ENCODE peak calls at places on chromosomes 4 and X, in eight cellular contexts. D is A549, U is WTC11, R is endothelial cell of umbilical vein, N is HCT116, J is HepG2, T is H1, Q is SK-N-SH. V is an unnamed sample.

GRCh38 chrX:34381241-34381640 is 249.1 kb upstream of the FAM47A start:
- DNase-seq in Q (no peak), U (no peak), D (no peak), J (no peak), N (no peak), T (no peak), R (no peak), V (no peak)

GRCh38 chr4:48250980-48251379 is 18.7 kb downstream of the TEC start:
- DNase-seq in N (no peak), U (no peak), J (no peak), D (no peak), T (no peak), R (no peak), Q (no peak), V (no peak)

GRCh38 chrX:130109429-130110378 is 593 bp downstream of the ELF4 start:
- DNase-seq in J (no peak), U (peak; percentile 23), R (no peak), Q (peak; percentile 61), T (no peak), N (no peak), D (no peak), V (peak; percentile 39)

GRCh38 chr4:185080545-185080944 is 62.3 kb downstream of the HELT start:
- DNase-seq in Q (no peak), D (no peak), J (no peak), N (no peak), R (no peak), T (peak; percentile 25), U (no peak), V (no peak)

GRCh38 chr4:153844144-153844543 is 55.3 kb upstream of the SFRP2 start:
- DNase-seq in J (no peak), Q (no peak), U (no peak), T (no peak), D (no peak), R (no peak), N (no peak), V (no peak)

GRCh38 chr4:2042207-2042946 is 16.8 kb upstream of the NAT8L start:
- DNase-seq in U (no peak), R (no peak), Q (peak; percentile 81), D (no peak), T (no peak), N (no peak), J (no peak), V (peak; percentile 62)

GRCh38 chr4:70778888-70779422 is 57.2 kb downstream of the RUFY3 start:
- DNase-seq in T (no peak), Q (no peak), U (no peak), R (peak; percentile 90), J (no peak), N (no peak), D (no peak), V (no peak)

GRCh38 chr4:152352645-152353116 is 183.2 kb downstream of the FBXW7 start:
- DNase-seq in R (peak; percentile 94), U (no peak), J (peak; percentile 46), D (peak; percentile 8), N (peak; percentile 81), T (peak; percentile 1), Q (peak; percentile 49), V (peak; percentile 11)

GRCh38 chrX:3771756-3772155 is 58.3 kb upstream of the PRKX start:
- DNase-seq in N (no peak), R (no peak), U (no peak), J (no peak), D (no peak), Q (no peak), T (no peak), V (no peak)

GRCh38 chr4:42398448-42399355 is 1.4 kb downstream of the SHISA3 start:
- DNase-seq in Q (no peak), D (no peak), T (no peak), N (no peak), U (peak; percentile 64), R (peak; percentile 44), J (no peak), V (no peak)
- TF ChIP-seq MAX in Q (no peak), D (no peak), T (no peak), N (no peak), U (peak; percentile 2), R (no peak), J (no peak), V (no peak)

GRCh38 chr4:54567327-54567726 is 90.4 kb upstream of the KIT start:
- DNase-seq in R (no peak), J (no peak), N (no peak), D (no peak), T (no peak), U (no peak), Q (no peak), V (no peak)

GRCh38 chr4:54568184-54568583 is 89.6 kb upstream of the KIT start:
- DNase-seq in R (no peak), N (no peak), Q (no peak), T (no peak), J (no peak), U (no peak), D (no peak), V (no peak)

GRCh38 chr4:54570822-54571221 is 86.9 kb upstream of the KIT start:
- DNase-seq in J (no peak), N (no peak), Q (no peak), R (no peak), T (no peak), D (no peak), U (no peak), V (no peak)

GRCh38 chr4:54561940-54562339 is 95.8 kb upstream of the KIT start:
- DNase-seq in Q (no peak), U (no peak), D (no peak), T (no peak), J (no peak), R (no peak), N (no peak), V (no peak)

GRCh38 chr4:54566608-54567007 is 91.1 kb upstream of the KIT start:
- DNase-seq in Q (no peak), U (no peak), N (no peak), D (no peak), R (no peak), T (no peak), J (no peak), V (no peak)
- TF ChIP-seq MAX in Q (no peak), U (no peak), N (no peak), D (no peak), R (no peak), T (no peak), J (no peak), V (no peak)

DNA sequence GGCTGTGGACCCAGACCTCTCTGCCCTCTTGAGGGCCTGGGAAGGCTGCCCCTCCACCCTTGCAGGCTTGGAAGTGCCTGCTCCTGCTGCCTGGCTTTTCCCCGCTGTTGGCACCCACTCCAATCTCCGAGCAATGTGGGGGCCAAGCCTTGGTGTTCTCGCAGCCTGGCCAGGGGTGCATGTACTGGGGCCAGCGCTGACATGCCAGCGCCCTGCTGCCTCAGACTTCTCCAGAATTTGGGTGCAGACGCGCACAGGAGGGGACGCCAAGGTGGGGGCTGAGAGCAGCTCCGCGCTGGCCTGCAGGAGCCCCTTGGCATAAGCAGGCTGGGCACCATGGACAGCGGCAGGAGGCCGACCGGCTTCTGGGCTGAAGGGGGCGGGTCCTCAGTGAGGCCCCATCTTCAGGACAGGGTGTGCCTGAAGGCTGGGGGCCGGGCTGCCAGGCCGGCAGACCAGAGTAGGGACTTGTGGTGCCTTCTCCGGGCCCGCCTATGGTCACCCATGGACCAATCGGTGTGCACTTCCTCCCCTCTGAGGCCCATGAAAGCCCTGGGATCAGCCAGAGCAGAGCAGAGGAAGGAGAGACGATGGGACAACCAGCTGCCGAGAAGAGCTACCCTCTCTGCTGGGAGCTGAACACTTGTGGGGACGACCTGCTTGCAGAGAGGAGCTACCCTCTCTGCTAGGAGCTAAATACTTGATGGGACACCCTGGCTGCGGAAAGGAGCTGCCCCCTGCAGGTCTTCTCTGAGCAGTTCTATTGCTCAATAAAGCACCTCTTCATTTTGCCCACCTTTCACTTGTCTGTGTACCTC is 118.3 kb downstream of the DNAAF6 start:
- DNase-seq in D (peak; percentile 8), R (peak; percentile 2), U (peak; percentile 81), Q (peak; percentile 74), N (no peak), J (no peak), T (peak; percentile 68), V (peak; percentile 38)
- TF ChIP-seq MAX in D (no peak), R (no peak), U (peak; percentile 37), Q (no peak), N (no peak), J (no peak), T (no peak), V (no peak)

GRCh38 chr4:28007693-28008092 is 1147.1 kb downstream of the STIM2 start:
- DNase-seq in R (no peak), T (no peak), D (no peak), Q (no peak), J (no peak), U (no peak), N (no peak), V (no peak)
- TF ChIP-seq MAX in R (no peak), T (no peak), D (no peak), Q (no peak), J (no peak), U (no peak), N (no peak), V (no peak)

DNA sequence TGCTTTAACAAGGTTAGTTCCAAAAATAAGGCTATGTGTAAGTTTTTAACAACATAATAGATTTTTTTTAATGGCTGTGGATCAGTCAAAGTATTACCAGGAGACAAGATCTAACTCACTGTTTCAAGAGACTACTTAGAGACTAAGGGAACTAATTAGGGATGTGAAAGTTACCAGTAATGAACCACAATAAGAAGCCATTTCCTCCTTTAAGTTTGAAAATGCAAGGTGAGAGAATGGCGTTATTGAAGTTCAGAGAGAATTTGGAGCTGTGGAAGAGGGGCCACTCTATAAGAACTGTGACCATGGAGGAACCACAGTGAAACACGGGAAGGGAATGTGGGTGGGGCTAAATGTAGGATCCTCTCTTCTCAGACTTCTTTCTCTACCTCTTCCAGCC is 624.2 kb downstream of the GLUD2 start:
- DNase-seq in T (no peak), J (no peak), Q (no peak), N (no peak), U (no peak), D (no peak), R (no peak), V (no peak)
- TF ChIP-seq MAX in T (no peak), J (no peak), Q (no peak), N (no peak), U (no peak), D (no peak), R (no peak), V (no peak)

GRCh38 chrX:81779701-81780100 is 577.8 kb downstream of the SH3BGRL start:
- DNase-seq in Q (no peak), N (no peak), D (no peak), J (no peak), R (no peak), T (no peak), U (no peak), V (no peak)
- TF ChIP-seq MAX in Q (no peak), N (no peak), D (no peak), J (no peak), R (no peak), T (no peak), U (no peak), V (no peak)

DNA sequence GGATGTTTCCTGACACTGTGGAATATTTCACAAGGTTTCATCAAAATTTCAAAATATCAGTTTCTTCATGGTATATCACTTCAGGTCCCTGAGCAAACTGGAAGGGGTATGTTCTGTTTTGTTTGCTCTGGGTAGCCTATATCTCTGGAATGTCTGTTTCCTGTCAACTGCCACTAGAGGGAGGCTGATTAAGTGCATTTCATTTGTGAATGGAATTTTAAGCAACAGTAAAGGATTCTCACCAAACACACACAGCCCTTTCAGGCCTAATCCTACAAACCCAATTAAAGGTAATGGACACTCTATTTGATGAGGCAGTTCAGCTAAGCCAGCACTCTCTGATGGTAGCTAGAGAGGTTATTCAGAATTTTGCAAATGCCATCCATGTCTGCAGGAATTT is 307.1 kb downstream of the TEX13A start:
- DNase-seq in N (no peak), T (no peak), U (no peak), J (peak; percentile 1), D (no peak), Q (peak; percentile 8), R (peak; percentile 0), V (peak; percentile 2)
- TF ChIP-seq MAX in N (no peak), T (no peak), U (no peak), J (no peak), D (no peak), Q (no peak), R (no peak), V (no peak)